ENCODE peak calls at places on chromosomes 6 and 20, in ten cellular contexts. P is neuronal stem cell, D is G401, F is WTC11, X is C1 segment of cervical spinal cord, A is activated T-cell treated with anti-CD3 and anti-CD28 coated beads for 24 hours, G is OCI-M1, Q is NCI-H446, N is T-cell, I is iPS-NIHi11. Y is an unnamed sample.

GRCh38 chr20:54398814-54399213 is 76.6 kb upstream of the DOK5 start:
- DNase-seq in P (no peak), D (no peak), F (no peak), X (no peak), A (no peak), G (no peak), Q (no peak), N (no peak), I (no peak), Y (no peak)

GRCh38 chr6:3196770-3197169 is 30.7 kb downstream of the TUBB2B start:
- DNase-seq in P (no peak), D (no peak), F (no peak), X (no peak), A (no peak), G (peak), Q (no peak), N (no peak), I (no peak), Y (no peak)

GRCh38 chr6:10373642-10374359 is 41.1 kb downstream of the TFAP2A start:
- DNase-seq in P (no peak), D (no peak), F (no peak), X (no peak), A (no peak), G (no peak), Q (no peak), N (no peak), I (no peak), Y (no peak)

GRCh38 chr20:44019638-44020335 is 105.1 kb downstream of the TOX2 start:
- DNase-seq in P (no peak), D (no peak), F (no peak), X (no peak), A (peak), G (peak), Q (no peak), N (no peak), I (no peak), Y (no peak)

GRCh38 chr6:1607236-1607556 is 2.5 kb upstream of the FOXC1 start:
- DNase-seq in P (no peak), D (no peak), F (no peak), X (no peak), A (no peak), G (no peak), Q (no peak), N (no peak), I (no peak), Y (no peak)

GRCh38 chr6:8299034-8299433 is 136.3 kb downstream of the SLC35B3 start:
- DNase-seq in P (no peak), D (no peak), F (no peak), X (no peak), A (no peak), G (no peak), Q (no peak), N (no peak), I (no peak), Y (no peak)

GRCh38 chr6:56380476-56380875 is 133.1 kb upstream of the COL21A1 start:
- DNase-seq in P (no peak), D (no peak), F (no peak), X (no peak), A (no peak), G (no peak), Q (no peak), N (no peak), I (no peak), Y (no peak)

GRCh38 chr6:107699191-107700015 is 124.7 kb downstream of the SCML4 start:
- DNase-seq in P (no peak), D (no peak), F (no peak), X (no peak), A (no peak), G (no peak), Q (no peak), N (no peak), I (no peak), Y (no peak)

GRCh38 chr6:36358235-36358915 is 21.7 kb upstream of the BNIP5 start:
- DNase-seq in P (no peak), D (no peak), F (no peak), X (peak), A (no peak), G (peak), Q (no peak), N (no peak), I (no peak), Y (no peak)

GRCh38 chr20:23187759-23188158 is 101.6 kb upstream of the CD93 start:
- DNase-seq in P (no peak), D (no peak), F (no peak), X (no peak), A (no peak), G (no peak), Q (no peak), N (no peak), I (no peak), Y (no peak)

GRCh38 chr6:72522735-72523141 is 99.1 kb upstream of the KCNQ5 start:
- DNase-seq in P (no peak), D (no peak), F (peak), X (no peak), A (no peak), G (peak), Q (no peak), N (peak), I (peak), Y (no peak)

GRCh38 chr6:52523363-52524207 is 53.3 kb downstream of the TRAM2 start:
- DNase-seq in P (no peak), D (no peak), F (no peak), X (no peak), A (no peak), G (no peak), Q (no peak), N (no peak), I (no peak), Y (no peak)

GRCh38 chr6:24740861-24741260 is 21.9 kb upstream of the C6orf62 start:
- DNase-seq in P (no peak), D (no peak), F (no peak), X (no peak), A (no peak), G (no peak), Q (no peak), N (no peak), I (no peak), Y (no peak)

GRCh38 chr20:56628015-56628872 is 862 bp upstream of the TFAP2C start:
- DNase-seq in P (no peak), D (no peak), F (peak), X (no peak), A (no peak), G (no peak), Q (no peak), N (no peak), I (no peak), Y (no peak)

GRCh38 chr6:42255050-42255449 is 37.4 kb upstream of the MRPS10 start:
- DNase-seq in P (no peak), D (no peak), F (no peak), X (no peak), A (no peak), G (no peak), Q (no peak), N (no peak), I (no peak), Y (no peak)

GRCh38 chr6:49052901-49053300 is 410.2 kb downstream of the MMUT start:
- DNase-seq in P (no peak), D (no peak), F (no peak), X (no peak), A (no peak), G (no peak), Q (no peak), N (no peak), I (no peak), Y (no peak)

GRCh38 chr6:119830494-119831295 is 481.1 kb upstream of the MAN1A1 start:
- DNase-seq in P (no peak), D (no peak), F (no peak), X (no peak), A (no peak), G (no peak), Q (no peak), N (no peak), I (no peak), Y (no peak)

GRCh38 chr6:160141001-160141726 is 19.5 kb downstream of the SLC22A1 start:
- DNase-seq in P (no peak), D (no peak), F (no peak), X (no peak), A (no peak), G (no peak), Q (no peak), N (no peak), I (no peak), Y (no peak)

GRCh38 chr6:22320750-22321149 is 23.9 kb upstream of the PRL start:
- DNase-seq in P (no peak), D (no peak), F (no peak), X (no peak), A (no peak), G (no peak), Q (no peak), N (no peak), I (peak), Y (no peak)

GRCh38 chr6:309947-310346 is 17.7 kb downstream of the DUSP22 start:
- DNase-seq in P (no peak), D (no peak), F (no peak), X (no peak), A (no peak), G (no peak), Q (no peak), N (no peak), I (no peak), Y (no peak)

GRCh38 chr6:53647437-53648094 is 18.0 kb downstream of the KLHL31 start:
- DNase-seq in P (no peak), D (no peak), F (no peak), X (no peak), A (peak), G (peak), Q (no peak), N (peak), I (no peak), Y (peak)

GRCh38 chr6:134424795-134425163 is 106.9 kb upstream of the SGK1 start:
- DNase-seq in P (no peak), D (no peak), F (no peak), X (no peak), A (no peak), G (no peak), Q (no peak), N (no peak), I (no peak), Y (no peak)

GRCh38 chr6:170464524-170464979 is 88.6 kb downstream of the PSMB1 start:
- DNase-seq in P (no peak), D (no peak), F (no peak), X (no peak), A (no peak), G (no peak), Q (no peak), N (no peak), I (no peak), Y (no peak)

GRCh38 chr6:168368971-168369370 is 49.4 kb upstream of the DACT2 start:
- DNase-seq in P (no peak), D (no peak), F (no peak), X (no peak), A (no peak), G (no peak), Q (no peak), N (no peak), I (no peak), Y (no peak)

GRCh38 chr6:145895802-145896201 is 68.4 kb downstream of the SHPRH start:
- DNase-seq in P (no peak), D (no peak), F (no peak), X (no peak), A (no peak), G (peak), Q (no peak), N (no peak), I (no peak), Y (no peak)

GRCh38 chr6:158058156-158058723 is 76.6 kb downstream of the SYNJ2 start:
- DNase-seq in P (no peak), D (no peak), F (no peak), X (no peak), A (no peak), G (no peak), Q (no peak), N (no peak), I (no peak), Y (no peak)

GRCh38 chr20:34701405-34702085 is 2.6 kb upstream of the TP53INP2 start:
- DNase-seq in P (no peak), D (no peak), F (no peak), X (no peak), A (no peak), G (no peak), Q (no peak), N (no peak), I (no peak), Y (no peak)

GRCh38 chr6:26457407-26457795 is 354 bp upstream of the BTN2A1 start:
- DNase-seq in P (no peak), D (no peak), F (peak), X (peak), A (no peak), G (no peak), Q (no peak), N (no peak), I (peak), Y (no peak)

GRCh38 chr6:35370799-35371493 is 28.6 kb downstream of the PPARD start:
- DNase-seq in P (no peak), D (peak), F (no peak), X (peak), A (no peak), G (peak), Q (no peak), N (no peak), I (no peak), Y (peak)

GRCh38 chr6:7229376-7230326 is 83.3 kb downstream of the SSR1 start:
- DNase-seq in P (no peak), D (no peak), F (no peak), X (no peak), A (no peak), G (no peak), Q (no peak), N (no peak), I (no peak), Y (no peak)